ENCODE peak calls at places on chromosome 16, in ten cellular contexts. R is right cardiac atrium, P is HCT116, D is tibial artery, N is upper lobe of right lung, W is GM23248, J is Peyer's patch, L is IMR-90, C is A549, B is SK-N-SH. E is an unnamed sample. For H3K4me1, the result is how much of the 10 kb centered on the place peaks cover.

GRCh38 chr16:70574595-70575271 is 51.1 kb downstream of the SF3B3 start:
- DNase-seq in J (no peak), N (no peak), R (no peak), P (no peak), D (no peak), W (peak), B (no peak), C (no peak), L (peak), E (no peak)

GRCh38 chr16:50578147-50578546 is 30.0 kb downstream of the NKD1 start:
- DNase-seq in J (no peak), W (no peak), D (no peak), N (no peak), P (no peak), R (no peak), B (no peak), L (no peak), C (no peak), E (no peak)

GRCh38 chr16:1158456-1159324 is 5.8 kb downstream of the CACNA1H start:
- DNase-seq in L (peak), B (peak), N (no peak), W (peak), R (peak), D (peak), P (no peak), C (no peak), J (no peak), E (no peak)

GRCh38 chr16:69607674-69608073 is 41.9 kb downstream of the NFAT5 start:
- DNase-seq in R (no peak), P (no peak), C (no peak), L (no peak), B (no peak), N (no peak), D (no peak), J (no peak), W (no peak), E (no peak)

GRCh38 chr16:23013484-23013883 is 135.8 kb downstream of the USP31 start:
- DNase-seq in L (peak), B (no peak), P (peak), C (no peak), W (peak), N (no peak), J (no peak), R (no peak), D (no peak), E (no peak)

GRCh38 chr16:12462690-12463646 is 340.7 kb downstream of the CPPED1 start:
- DNase-seq in J (no peak), L (peak), C (no peak), N (no peak), W (peak), D (no peak), B (no peak), P (no peak), R (no peak), E (no peak)

GRCh38 chr16:138049-138417 is 440 bp downstream of the NPRL3 start:
- DNase-seq in C (peak), D (peak), W (peak), B (peak), P (no peak), N (peak), L (no peak), J (peak), R (peak), E (no peak)

GRCh38 chr16:79158337-79158736 is 442.2 kb downstream of the MAF start:
- DNase-seq in B (no peak), L (no peak), P (no peak), R (no peak), D (no peak), J (no peak), N (no peak), W (no peak), C (no peak), E (no peak)

GRCh38 chr16:57091200-57091989 is 988 bp upstream of the CPNE2 start:
- DNase-seq in B (peak), L (peak), C (peak), R (peak), N (peak), J (peak), D (peak), W (peak), P (peak), E (peak)

GRCh38 chr16:81574168-81574567 is 129.6 kb downstream of the CMIP start:
- DNase-seq in P (no peak), N (no peak), D (no peak), B (no peak), W (no peak), J (no peak), R (no peak), L (no peak), C (no peak), E (no peak)

GRCh38 chr16:69618721-69619120 is 53.0 kb downstream of the NFAT5 start:
- DNase-seq in C (no peak), L (no peak), R (no peak), B (no peak), D (no peak), P (no peak), N (no peak), J (no peak), W (no peak), E (no peak)

GRCh38 chr16:50335198-50335958 is 33.4 kb downstream of the BRD7 start:
- DNase-seq in B (no peak), C (no peak), N (no peak), W (peak), J (no peak), D (no peak), P (no peak), R (no peak), L (peak), E (no peak)

GRCh38 chr16:87951550-87952538 is 610 bp downstream of the BANP start:
- DNase-seq in N (no peak), L (no peak), C (no peak), R (peak), P (no peak), B (peak), W (peak), D (no peak), J (no peak), E (no peak)

GRCh38 chr16:82636958-82637357 is 10.2 kb downstream of the CDH13 start:
- DNase-seq in J (no peak), R (no peak), D (no peak), C (no peak), N (no peak), B (no peak), W (no peak), P (no peak), L (no peak), E (no peak)

GRCh38 chr16:11916524-11917285 is 949 bp upstream of the GSPT1 start:
- DNase-seq in P (no peak), B (no peak), R (no peak), J (no peak), D (no peak), C (peak), N (no peak), W (peak), L (peak), E (peak)

GRCh38 chr16:9787717-9788116 is 394.5 kb downstream of the GRIN2A start:
- DNase-seq in R (no peak), P (no peak), C (no peak), N (no peak), W (no peak), D (no peak), J (no peak), L (no peak), B (no peak), E (no peak)

GRCh38 chr16:69535123-69536050 is 30.4 kb upstream of the NFAT5 start:
- DNase-seq in C (no peak), L (peak), D (no peak), J (no peak), W (peak), B (no peak), P (no peak), R (no peak), N (no peak), E (peak)

GRCh38 chr16:70740919-70741778 is 55.3 kb upstream of the MTSS2 start:
- DNase-seq in D (no peak), W (peak), J (no peak), R (peak), P (no peak), C (no peak), B (no peak), L (peak), N (no peak), E (no peak)

GRCh38 chr16:64132686-64133085 is 989.2 kb downstream of the CDH11 start:
- DNase-seq in D (no peak), B (no peak), R (no peak), P (no peak), L (no peak), N (no peak), J (no peak), C (no peak), W (no peak), E (no peak)

GRCh38 chr16:26905336-26905735 is 161.4 kb upstream of the C16orf82 start:
- DNase-seq in P (no peak), R (no peak), N (no peak), J (no peak), L (peak), D (no peak), W (peak), C (no peak), B (no peak), E (no peak)

GRCh38 chr16:1918312-1918889 is at the start of gene HS3ST6:
- DNase-seq in R (peak), C (no peak), W (no peak), D (no peak), L (no peak), B (peak), P (no peak), J (no peak), N (no peak), E (no peak)

GRCh38 chr16:30896890-30897730 is 696 bp downstream of the CTF1 start:
- DNase-seq in W (peak), R (peak), J (peak), D (peak), C (peak), L (peak), N (peak), P (peak), B (peak), E (peak)
- H3K4me1 ChIP-seq in W (under half), R (under half), J (under half), D (under half), C (under half), L (under half), N (under half), P (under half), B (under half), E (under half)

DNA sequence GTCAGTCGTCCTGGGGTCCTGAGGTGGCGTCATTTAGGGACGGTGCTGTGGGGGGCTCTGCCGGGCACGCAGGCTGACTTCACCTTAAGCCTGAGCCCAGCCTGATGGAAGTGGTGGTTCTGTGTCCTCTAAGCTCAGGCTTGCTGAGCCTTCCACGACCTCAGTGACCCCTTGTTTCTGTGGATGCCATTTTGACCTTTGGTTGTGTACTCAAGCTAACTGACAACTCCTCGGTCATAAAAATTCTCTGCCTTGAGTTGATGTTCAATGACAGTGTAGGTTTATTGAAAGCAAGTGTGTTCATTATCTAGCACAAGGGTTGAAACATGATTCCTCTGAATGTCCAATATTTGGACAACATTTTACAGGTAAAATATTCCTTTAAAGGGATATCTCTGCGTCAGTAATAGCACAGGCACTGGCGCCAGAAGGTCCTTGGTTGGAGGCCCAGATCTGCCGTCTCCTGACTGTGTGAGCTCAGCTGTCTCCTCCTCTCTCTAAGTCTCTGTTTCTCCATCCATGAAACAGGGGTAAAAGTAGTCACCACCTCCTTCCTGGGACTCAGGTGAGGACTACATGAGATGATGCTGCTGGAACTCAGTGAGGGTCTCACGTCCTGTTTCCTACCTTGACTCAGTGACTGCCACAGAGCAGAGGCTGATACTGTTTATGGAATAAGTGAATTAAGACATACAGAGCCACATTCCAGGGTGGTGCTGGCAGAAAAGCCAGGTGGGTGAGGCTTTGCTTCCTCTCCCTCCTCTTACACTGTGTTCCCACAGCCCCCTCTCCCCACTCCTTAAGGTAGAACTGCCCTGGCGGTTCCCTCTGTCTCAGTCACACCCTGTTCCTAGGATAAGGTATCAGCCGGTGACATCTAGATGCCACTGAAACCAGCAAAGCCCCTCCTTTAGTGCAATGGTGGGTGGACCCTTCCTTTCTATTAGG is 75.7 kb downstream of the IRF8 start:
- DNase-seq in J (peak), P (no peak), R (no peak), W (no peak), D (no peak), C (no peak), B (no peak), L (no peak), N (no peak), E (no peak)
- H3K4me1 ChIP-seq in J (under half), P (under half), R (under half), W (under half), D (under half), C (under half), B (under half), L (under half), N (under half), E (under half)

DNA sequence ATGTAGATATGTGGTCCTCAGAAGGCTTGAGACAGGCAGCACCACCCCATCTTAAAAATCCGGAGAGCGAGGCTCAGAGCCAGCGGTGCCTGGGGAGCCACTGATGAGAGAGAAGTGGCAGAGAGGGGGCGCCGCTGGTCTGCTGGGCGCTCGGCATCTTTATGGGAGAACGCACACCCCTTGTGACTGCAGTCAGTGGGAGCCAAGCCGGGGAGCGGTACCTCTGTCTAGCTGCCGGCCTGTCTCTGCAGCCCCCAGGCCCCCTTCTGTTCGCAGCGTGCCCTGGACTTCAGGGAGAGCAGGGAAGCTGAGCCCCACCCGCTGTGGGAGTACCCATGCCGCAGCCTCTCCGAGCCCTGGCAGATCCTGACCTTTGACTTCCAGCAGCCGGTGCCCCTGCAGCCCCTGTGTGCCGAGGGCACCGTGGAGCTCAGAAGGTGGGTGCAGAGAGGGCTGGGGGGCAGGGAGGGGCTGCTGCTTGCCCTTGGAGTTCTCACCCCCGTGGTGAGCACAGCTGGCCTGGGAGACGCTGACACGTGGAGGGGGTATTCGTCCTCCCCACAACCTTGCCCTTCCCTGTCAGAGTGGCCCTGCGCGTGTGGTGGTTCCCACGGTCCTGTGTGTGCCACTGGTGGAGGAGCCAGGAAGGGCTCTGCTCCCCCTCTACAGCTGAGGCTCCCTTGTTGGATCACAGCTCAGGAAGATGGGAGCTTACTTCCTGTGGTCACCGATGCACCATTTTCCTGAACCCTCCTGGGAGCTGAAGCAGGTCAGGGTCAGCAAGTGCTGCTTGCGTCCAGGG is 44.8 kb downstream of the PRMT7 start:
- DNase-seq in P (no peak), R (peak), W (no peak), B (peak), D (no peak), N (no peak), C (no peak), L (no peak), J (no peak), E (no peak)
- H3K4me1 ChIP-seq in P (under half), R (under half), W (under half), B (under half), D (under half), N (under half), C (under half), L (under half), J (under half), E (under half)

DNA sequence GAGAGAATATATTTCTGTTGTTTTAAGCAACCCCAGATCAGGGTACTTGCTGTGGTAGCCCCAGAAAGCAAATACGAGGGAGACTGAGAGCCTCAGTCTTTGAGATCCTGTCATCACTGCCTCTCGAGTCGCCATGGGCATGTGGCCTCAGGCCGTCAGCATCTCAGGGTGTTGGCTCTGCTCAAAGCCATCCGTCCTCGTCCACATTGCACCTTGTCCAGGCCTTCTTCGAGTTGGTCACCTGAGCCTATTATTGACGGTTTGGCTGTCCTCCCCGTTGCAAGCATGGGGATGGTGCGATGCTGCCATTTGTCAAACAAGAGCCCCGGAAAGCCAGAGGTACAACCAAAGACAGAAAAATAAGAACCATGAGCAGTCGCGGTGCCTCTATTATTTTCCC is 136.9 kb downstream of the IRF8 start:
- DNase-seq in N (peak), B (no peak), R (no peak), J (peak), D (peak), P (no peak), W (no peak), L (no peak), C (no peak), E (no peak)
- H3K4me1 ChIP-seq in N (under half), B (under half), R (under half), J (under half), D (under half), P (under half), W (under half), L (under half), C (under half), E (under half)

DNA sequence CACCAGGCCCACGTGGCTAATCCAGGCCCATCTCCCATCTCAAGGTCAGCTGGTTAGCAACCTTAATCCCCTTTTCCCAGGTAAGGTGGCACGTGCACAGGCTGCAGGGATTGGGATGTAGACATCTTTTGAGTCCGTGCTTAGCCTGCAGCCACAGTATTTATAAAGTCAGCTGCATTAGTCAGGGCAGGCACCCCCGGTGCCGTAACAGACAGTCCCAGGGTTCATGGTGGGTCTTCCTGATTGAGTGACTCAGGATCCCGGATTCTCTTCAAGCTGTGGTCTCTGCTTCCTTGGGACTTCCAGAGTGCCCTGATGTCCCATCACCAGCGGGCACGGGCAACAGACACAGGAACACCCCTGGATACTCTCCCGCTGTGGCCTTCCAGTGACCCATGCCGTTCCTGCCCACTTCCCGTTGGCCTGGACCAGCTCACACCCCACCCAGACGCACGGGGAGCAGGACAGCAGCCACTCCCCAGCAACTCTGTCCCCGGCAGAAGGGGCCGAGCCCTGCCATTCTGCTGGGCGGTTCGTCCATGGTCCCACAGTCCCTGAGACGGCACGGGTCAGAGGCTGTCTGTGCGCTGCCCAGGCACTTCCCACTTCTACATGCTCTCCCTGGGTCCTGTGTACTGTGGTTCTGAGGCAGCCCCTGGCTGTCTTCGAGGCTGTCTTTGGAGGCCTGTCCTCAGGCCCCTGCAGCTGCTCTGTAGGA is 248.6 kb upstream of the GSE1 start:
- DNase-seq in P (no peak), N (peak), C (no peak), R (peak), J (no peak), W (peak), L (no peak), B (no peak), D (no peak), E (no peak)
- H3K4me1 ChIP-seq in P (under half), N (under half), C (under half), R (under half), J (under half), W (under half), L (under half), B (half or more), D (under half), E (under half)

DNA sequence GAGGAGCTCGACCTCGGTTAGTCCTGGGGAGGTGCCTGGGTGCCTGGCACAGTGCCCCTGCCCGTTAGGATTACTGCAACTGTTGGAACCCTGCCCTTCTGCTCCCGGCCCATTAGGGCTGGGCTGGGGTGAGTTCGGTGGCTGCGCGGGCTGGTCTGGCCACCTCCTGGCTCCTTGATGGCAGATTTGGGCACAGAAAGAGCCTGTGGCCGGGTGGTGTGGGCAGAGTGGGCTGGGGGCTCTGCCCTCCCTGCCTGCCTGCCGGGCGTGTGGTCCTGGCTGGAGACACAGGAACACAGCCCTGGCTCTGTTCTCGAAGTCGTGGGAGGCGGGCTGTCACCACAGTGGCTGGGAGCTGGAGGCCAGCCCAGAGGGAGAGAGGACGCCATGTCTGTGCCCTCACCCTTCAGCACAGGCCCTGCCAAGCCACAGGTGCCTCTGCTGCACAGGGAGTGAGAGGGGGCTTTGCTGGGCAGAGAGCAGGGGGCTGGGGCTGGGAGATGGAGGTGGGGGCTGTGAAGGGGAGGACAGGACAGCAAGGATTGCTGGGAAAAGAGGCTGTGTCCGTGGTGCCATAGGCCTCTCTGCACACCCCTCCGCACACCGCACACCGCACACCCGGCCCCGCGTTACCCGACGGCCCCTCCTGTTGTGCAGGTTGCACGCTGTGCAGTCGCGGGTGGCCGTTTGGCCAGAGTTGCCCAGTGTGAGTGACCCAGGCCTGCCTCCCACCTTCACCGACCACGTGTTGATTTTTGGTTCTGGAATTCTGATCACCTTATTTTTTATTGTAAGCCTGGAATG is 236.6 kb upstream of the GSE1 start:
- DNase-seq in R (peak), D (peak), N (no peak), C (no peak), J (no peak), P (no peak), L (no peak), B (peak), W (peak), E (no peak)
- H3K4me1 ChIP-seq in R (under half), D (half or more), N (under half), C (under half), J (under half), P (under half), L (under half), B (half or more), W (under half), E (under half)